ENCODE peak calls at places on chromosomes 11 and 22, in four cellular contexts. A is IMR-90, P is K562, J is endothelial cell of umbilical vein. B is an unnamed sample. For H3K9me1, the result is how much of the 10 kb centered on the place peaks cover.

GRCh38 chr11:70528794-70529580 is 130.7 kb downstream of the CTTN start:
- DNase-seq in P (no peak), A (no peak), J (no peak), B (no peak)

GRCh38 chr11:117188620-117189081 is 10.1 kb downstream of the SIDT2 start:
- DNase-seq in A (no peak), P (no peak), J (no peak), B (no peak)

GRCh38 chr11:5349550-5349949 is 1.8 kb upstream of the OR51B6 start:
- DNase-seq in P (no peak), J (no peak), A (no peak), B (no peak)

GRCh38 chr22:30301995-30302809 is 12.9 kb upstream of the CASTOR1 start:
- DNase-seq in J (no peak), P (no peak), A (peak), B (no peak)

GRCh38 chr11:11218287-11218986 is 134.6 kb downstream of the CSNK2A3 start:
- DNase-seq in J (no peak), P (no peak), A (no peak), B (no peak)

GRCh38 chr11:106466441-106467190 is 389.2 kb downstream of the AASDHPPT start:
- DNase-seq in A (peak), P (no peak), J (no peak), B (no peak)

GRCh38 chr22:27336151-27337090 is 465.1 kb downstream of the MN1 start:
- DNase-seq in A (no peak), J (no peak), P (no peak), B (peak)

GRCh38 chr11:96215826-96216225 is 127.2 kb downstream of the MAML2 start:
- DNase-seq in P (no peak), J (peak), A (no peak), B (no peak)

GRCh38 chr11:112297248-112297866 is 36.7 kb upstream of the PLET1 start:
- DNase-seq in P (no peak), J (no peak), A (no peak), B (no peak)

GRCh38 chr11:61551630-61552029 is 29.2 kb downstream of the SYT7 start:
- DNase-seq in J (no peak), A (peak), P (no peak), B (no peak)

GRCh38 chr22:39356464-39356863 is 6.7 kb downstream of the SYNGR1 start:
- DNase-seq in A (no peak), P (no peak), J (no peak), B (no peak)

GRCh38 chr11:86571273-86571948 is 101.0 kb downstream of the ME3 start:
- DNase-seq in A (no peak), P (peak), J (peak), B (no peak)

GRCh38 chr22:37260939-37261338 is 16.9 kb upstream of the RAC2 start:
- DNase-seq in A (peak), P (peak), J (peak), B (no peak)

GRCh38 chr11:69148377-69148762 is 7.4 kb upstream of the SMIM38 start:
- DNase-seq in P (no peak), A (no peak), J (no peak), B (no peak)
- H3K9me1 ChIP-seq in P (under half), A (under half), J (under half), B (under half)

DNA sequence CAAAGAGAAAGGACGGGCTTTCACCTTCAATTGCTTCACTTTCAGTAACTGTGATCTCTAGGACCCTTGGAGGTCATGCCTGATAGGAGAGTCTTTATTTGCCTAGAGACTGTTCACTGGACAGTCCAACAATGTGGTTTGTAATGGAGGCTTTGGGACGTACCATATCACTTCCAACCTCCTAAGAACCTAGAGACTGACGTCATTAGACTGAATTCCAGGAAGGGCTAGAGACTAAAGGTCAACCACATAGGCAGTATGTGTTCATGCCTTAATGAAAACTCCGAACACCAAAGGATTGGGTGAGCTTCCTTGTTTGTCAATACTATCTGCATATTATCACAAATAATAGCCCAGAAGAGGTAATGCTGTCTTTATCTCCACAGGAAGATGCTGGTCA is 53.7 kb upstream of the CNTN5 start:
- DNase-seq in P (no peak), J (no peak), A (no peak), B (no peak)
- H3K9me1 ChIP-seq in P (under half), J (under half), A (under half), B (under half)

GRCh38 chr11:78179459-78180071 is 8.9 kb downstream of the KCTD21 start:
- DNase-seq in J (no peak), A (no peak), P (peak), B (no peak)

GRCh38 chr11:78171951-78172350 is 16.5 kb downstream of the KCTD21 start:
- DNase-seq in J (no peak), A (no peak), P (no peak), B (no peak)

GRCh38 chr11:78181155-78181554 is 7.3 kb downstream of the KCTD21 start:
- DNase-seq in A (peak), P (no peak), J (no peak), B (no peak)

GRCh38 chr11:78176605-78177141 is 11.8 kb downstream of the KCTD21 start:
- DNase-seq in P (no peak), J (no peak), A (no peak), B (no peak)

GRCh38 chr11:78177216-78177615 is 11.2 kb downstream of the KCTD21 start:
- DNase-seq in A (no peak), J (no peak), P (no peak), B (no peak)
- H3K9me1 ChIP-seq in A (under half), J (under half), P (under half), B (under half)

GRCh38 chr11:67158241-67158640 is 39.2 kb downstream of the KDM2A start:
- DNase-seq in P (no peak), A (peak), J (no peak), B (no peak)

GRCh38 chr11:67154726-67155125 is 35.7 kb downstream of the KDM2A start:
- DNase-seq in A (no peak), P (no peak), J (no peak), B (no peak)

GRCh38 chr11:67157691-67158090 is 38.6 kb downstream of the KDM2A start:
- DNase-seq in P (no peak), J (no peak), A (no peak), B (no peak)

GRCh38 chr11:67153971-67154370 is 34.9 kb downstream of the KDM2A start:
- DNase-seq in A (no peak), P (no peak), J (no peak), B (no peak)
- H3K9me1 ChIP-seq in A (under half), P (under half), J (under half), B (under half)

B was measured in keratinocyte.